ENCODE peak calls at places on chromosomes 12 and 14, in six cellular contexts. F is AG04450; J is CD8-positive, alpha-beta T cell; C is sigmoid colon; X is lung; E is naive thymus-derived CD4-positive, alpha-beta T cell. L is an unnamed sample. For H3K27me3, the result is how much of the 10 kb centered on the place peaks cover.

GRCh38 chr12:12357697-12358476 is 1.0 kb downstream of the BORCS5 start:
- DNase-seq in F (no peak), J (no peak), C (no peak), X (no peak), E (peak), L (no peak)

GRCh38 chr12:59459966-59460365 is 135.9 kb upstream of the SLC16A7 start:
- DNase-seq in F (no peak), J (no peak), C (no peak), X (no peak), E (no peak), L (no peak)

GRCh38 chr12:88052686-88053085 is 23.5 kb upstream of the C12orf50 start:
- DNase-seq in F (peak), J (no peak), C (no peak), X (no peak), E (no peak), L (no peak)

GRCh38 chr12:120117961-120118709 is 1.6 kb upstream of the RAB35 start:
- DNase-seq in F (no peak), J (no peak), C (no peak), X (no peak), E (no peak), L (no peak)

GRCh38 chr12:109934026-109934425 is 34.0 kb downstream of the TCHP start:
- DNase-seq in F (peak), J (no peak), C (no peak), X (no peak), E (no peak), L (no peak)

GRCh38 chr14:37034410-37035285 is 137.8 kb downstream of the SLC25A21 start:
- DNase-seq in F (peak), J (no peak), C (no peak), X (no peak), E (no peak), L (no peak)

GRCh38 chr14:39435241-39435640 is 3.0 kb upstream of the FBXO33 start:
- DNase-seq in F (no peak), J (no peak), C (no peak), X (no peak), E (no peak), L (no peak)

GRCh38 chr14:59207506-59207933 is 19.1 kb downstream of the DAAM1 start:
- DNase-seq in F (no peak), J (no peak), C (no peak), X (no peak), E (no peak), L (no peak)

GRCh38 chr14:32683679-32684078 is 255.0 kb upstream of the NPAS3 start:
- DNase-seq in F (no peak), J (no peak), C (no peak), X (no peak), E (no peak), L (no peak)

GRCh38 chr14:99728981-99729451 is 44.9 kb downstream of the CYP46A1 start:
- DNase-seq in F (no peak), J (no peak), C (peak), X (no peak), E (no peak), L (no peak)

GRCh38 chr12:58645946-58646345 is 274.4 kb downstream of the LRIG3 start:
- DNase-seq in F (no peak), J (no peak), C (no peak), X (no peak), E (no peak), L (no peak)

GRCh38 chr12:65986047-65986446 is 144.5 kb downstream of the LLPH start:
- DNase-seq in F (no peak), J (no peak), C (no peak), X (no peak), E (no peak), L (no peak)

GRCh38 chr12:52798003-52798670 is 2.2 kb upstream of the KRT3 start:
- DNase-seq in F (no peak), J (no peak), C (no peak), X (no peak), E (no peak), L (no peak)

GRCh38 chr12:29521951-29522350 is 24.5 kb upstream of the OVCH1 start:
- DNase-seq in F (no peak), J (no peak), C (no peak), X (no peak), E (no peak), L (no peak)

GRCh38 chr12:50764861-50765324 is 992 bp downstream of the ATF1 start:
- DNase-seq in F (no peak), J (peak), C (peak), X (peak), E (peak), L (no peak)

GRCh38 chr14:92789457-92790089 is 4.5 kb upstream of the GOLGA5 start:
- DNase-seq in F (no peak), J (no peak), C (no peak), X (no peak), E (no peak), L (no peak)

GRCh38 chr12:71385155-71385554 is 54.4 kb upstream of the LGR5 start:
- DNase-seq in F (no peak), J (no peak), C (no peak), X (no peak), E (no peak), L (no peak)

GRCh38 chr12:94513527-94513926 is 53.9 kb upstream of the CEP83 start:
- DNase-seq in F (no peak), J (no peak), C (no peak), X (no peak), E (no peak), L (no peak)

GRCh38 chr14:104882991-104883660 is 18.1 kb downstream of the CEP170B start:
- DNase-seq in F (no peak), J (no peak), C (no peak), X (no peak), E (no peak), L (no peak)

GRCh38 chr14:32761381-32761968 is 177.2 kb upstream of the NPAS3 start:
- DNase-seq in F (no peak), J (no peak), C (no peak), X (no peak), E (no peak), L (no peak)

GRCh38 chr12:124286414-124286813 is 8.5 kb upstream of the RFLNA start:
- DNase-seq in F (no peak), J (no peak), C (no peak), X (no peak), E (no peak), L (no peak)

GRCh38 chr14:103846569-103847438 is 571 bp downstream of the PPP1R13B start:
- DNase-seq in F (no peak), J (peak), C (peak), X (no peak), E (peak), L (peak)

GRCh38 chr12:271165-271564 is 8.5 kb upstream of the SLC6A13 start:
- DNase-seq in F (no peak), J (no peak), C (no peak), X (no peak), E (no peak), L (no peak)

GRCh38 chr14:59844414-59844813 is 26.2 kb downstream of the RTN1 start:
- DNase-seq in F (no peak), J (no peak), C (no peak), X (no peak), E (no peak), L (no peak)

GRCh38 chr14:54787263-54787662 is 115.4 kb downstream of the GCH1 start:
- DNase-seq in F (no peak), J (no peak), C (no peak), X (no peak), E (no peak), L (no peak)

GRCh38 chr14:54785111-54785777 is 117.4 kb downstream of the GCH1 start:
- DNase-seq in F (no peak), J (no peak), C (peak), X (no peak), E (no peak), L (no peak)

GRCh38 chr14:54786816-54787215 is 115.8 kb downstream of the GCH1 start:
- DNase-seq in F (no peak), J (no peak), C (no peak), X (no peak), E (no peak), L (no peak)

GRCh38 chr14:54785778-54786160 is 116.9 kb downstream of the GCH1 start:
- DNase-seq in F (no peak), J (no peak), C (no peak), X (no peak), E (no peak), L (no peak)

GRCh38 chr14:54786191-54786755 is 116.4 kb downstream of the GCH1 start:
- DNase-seq in F (no peak), J (no peak), C (no peak), X (no peak), E (no peak), L (no peak)
- H3K4me3 ChIP-seq in F (no peak), J (no peak), C (no peak), X (no peak), E (no peak), L (no peak)

GRCh38 chr14:65975865-65976264 is 510.3 kb upstream of the CCDC196 start:
- DNase-seq in F (no peak), J (no peak), C (no peak), X (no peak), E (no peak), L (no peak)
- H3K27me3 ChIP-seq in F (under half), J (under half), C (under half), X (under half), E (under half), L (under half)

GRCh38 chr12:93467351-93468007 is at the start of gene MRPL42:
- DNase-seq in F (peak), J (peak), C (peak), X (peak), E (peak), L (peak)

GRCh38 chr12:93469386-93469785 is 2.1 kb downstream of the MRPL42 start:
- DNase-seq in F (no peak), J (no peak), C (no peak), X (no peak), E (no peak), L (no peak)

GRCh38 chr12:93468008-93468371 is 676 bp downstream of the MRPL42 start:
- DNase-seq in F (no peak), J (no peak), C (no peak), X (no peak), E (no peak), L (no peak)

GRCh38 chr12:93461503-93461902 is 5.8 kb upstream of the MRPL42 start:
- DNase-seq in F (no peak), J (no peak), C (no peak), X (no peak), E (no peak), L (no peak)

GRCh38 chr12:93466625-93467350 is 526 bp upstream of the MRPL42 start:
- DNase-seq in F (no peak), J (no peak), C (no peak), X (no peak), E (no peak), L (no peak)
- H3K4me3 ChIP-seq in F (no peak), J (peak), C (peak), X (no peak), E (peak), L (peak)

GRCh38 chr12:106492893-106493292 is 89.9 kb upstream of the RFX4 start:
- DNase-seq in F (no peak), J (no peak), C (no peak), X (no peak), E (no peak), L (no peak)
- H3K27me3 ChIP-seq in F (under half), J (under half), C (under half), X (under half), E (under half), L (under half)

GRCh38 chr14:76904100-76904739 is 78.0 kb downstream of the LRRC74A start:
- DNase-seq in F (peak), J (no peak), C (peak), X (no peak), E (no peak), L (no peak)
- H3K4me3 ChIP-seq in F (peak), J (no peak), C (no peak), X (no peak), E (no peak), L (no peak)

DNA sequence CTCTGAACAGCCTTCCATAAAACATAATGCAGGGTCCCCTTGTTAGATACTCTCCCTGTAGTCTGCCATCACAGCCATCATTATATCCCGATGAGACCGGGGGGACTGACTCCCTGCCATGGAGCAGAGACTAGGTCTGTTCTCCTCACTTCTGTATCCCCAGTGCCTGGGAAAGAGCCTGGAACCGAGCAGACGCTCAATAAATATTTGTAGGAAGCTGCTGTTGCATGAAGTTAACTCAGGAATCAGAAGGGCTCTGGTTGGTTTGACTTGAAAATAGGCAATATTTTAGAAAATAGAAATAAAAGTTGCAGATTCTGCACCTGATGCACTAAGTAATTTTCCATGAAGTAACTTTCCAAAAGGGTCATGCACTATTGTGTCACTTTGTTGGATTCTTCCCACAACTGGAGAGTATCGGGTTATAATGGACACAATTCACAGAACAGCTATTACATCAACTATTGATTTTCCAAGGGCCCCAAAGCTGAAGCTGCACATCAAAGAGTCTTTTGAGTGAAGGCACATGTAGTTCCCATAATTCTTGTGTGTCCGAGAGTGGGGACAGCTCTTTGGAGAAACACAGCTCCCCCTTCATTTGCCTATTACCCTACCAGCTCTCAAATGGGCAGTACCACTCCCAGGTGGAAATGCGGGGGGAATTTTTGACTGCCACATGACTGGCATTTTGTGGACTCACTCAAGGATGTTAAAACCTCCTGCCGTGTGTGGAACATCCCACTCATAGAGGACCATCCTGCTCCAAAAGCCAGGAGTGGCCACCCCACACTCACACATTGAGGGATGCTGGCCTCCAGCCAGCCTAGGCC is 18.8 kb downstream of the CLMN start:
- DNase-seq in F (no peak), J (no peak), C (no peak), X (no peak), E (no peak), L (no peak)
- H3K27me3 ChIP-seq in F (under half), J (under half), C (under half), X (under half), E (under half), L (under half)

L was measured in stomach.